ENCODE peak calls at places on chromosome 15, in six cellular contexts. S is GM12878, U is ascending aorta, B is H9, X is neural progenitor cell, Q is aorta. F is an unnamed sample. For H3K9me3, the result is how much of the 10 kb centered on the place peaks cover.

GRCh38 chr15:39581501-39582285 is 814 bp downstream of the THBS1 start:
- DNase-seq in U (peak), B (peak), X (peak), Q (peak), S (no peak), F (peak)

GRCh38 chr15:42955518-42955917 is 34.9 kb upstream of the TTBK2 start:
- DNase-seq in X (no peak), Q (no peak), U (no peak), B (no peak), S (no peak), F (no peak)

GRCh38 chr15:101156509-101157159 is 95.2 kb downstream of the CHSY1 start:
- DNase-seq in B (no peak), X (no peak), S (peak), Q (peak), U (no peak), F (no peak)

GRCh38 chr15:68444336-68444735 is 12.4 kb upstream of the ITGA11 start:
- DNase-seq in B (no peak), S (no peak), U (no peak), Q (no peak), X (no peak), F (no peak)

GRCh38 chr15:73633111-73633990 is at the start of gene NPTN:
- DNase-seq in S (peak), X (peak), B (peak), U (peak), Q (peak), F (peak)

GRCh38 chr15:28936081-28936480 is 50.3 kb downstream of the APBA2 start:
- DNase-seq in X (no peak), Q (no peak), S (no peak), B (no peak), U (no peak), F (no peak)

GRCh38 chr15:38080651-38081271 is 146.3 kb downstream of the TMCO5A start:
- DNase-seq in B (no peak), U (no peak), X (no peak), S (no peak), Q (no peak), F (no peak)

GRCh38 chr15:62849316-62850129 is 193.0 kb upstream of the TPM1 start:
- DNase-seq in X (no peak), Q (no peak), B (no peak), U (no peak), S (no peak), F (no peak)

GRCh38 chr15:42199126-42199525 is 9.0 kb downstream of the VPS39 start:
- DNase-seq in Q (no peak), X (no peak), S (no peak), B (no peak), U (no peak), F (no peak)

GRCh38 chr15:58864602-58865419 is 68.7 kb downstream of the SLTM start:
- DNase-seq in Q (peak), S (no peak), U (no peak), B (peak), X (peak), F (peak)

GRCh38 chr15:57406040-57406772 is 29.9 kb downstream of the CGNL1 start:
- DNase-seq in S (no peak), Q (no peak), U (no peak), X (no peak), B (no peak), F (no peak)

GRCh38 chr15:55846108-55846707 is 103.3 kb upstream of the PRTG start:
- DNase-seq in X (peak), S (peak), U (no peak), Q (no peak), B (peak), F (peak)

GRCh38 chr15:27825023-27825422 is 274.1 kb downstream of the OCA2 start:
- DNase-seq in S (no peak), Q (no peak), B (no peak), X (no peak), U (no peak), F (no peak)

GRCh38 chr15:89196994-89197393 is 24.4 kb downstream of the RLBP1 start:
- DNase-seq in S (no peak), X (no peak), U (no peak), Q (no peak), B (no peak), F (peak)

GRCh38 chr15:44532689-44533088 is 4.3 kb upstream of the EIF3J start:
- DNase-seq in X (no peak), S (no peak), Q (no peak), U (no peak), B (no peak), F (no peak)

GRCh38 chr15:89139613-89140499 is 51.6 kb downstream of the ABHD2 start:
- DNase-seq in S (no peak), X (peak), Q (no peak), U (no peak), B (no peak), F (no peak)

GRCh38 chr15:60009124-60009523 is 5.0 kb downstream of the FOXB1 start:
- DNase-seq in U (no peak), S (no peak), B (no peak), Q (no peak), X (no peak), F (no peak)

GRCh38 chr15:93066103-93066725 is 22.8 kb downstream of the RGMA start:
- DNase-seq in B (no peak), S (no peak), Q (no peak), U (no peak), X (no peak), F (no peak)

GRCh38 chr15:19984101-19984500 is 557.5 kb downstream of the GOLGA6L6 start:
- DNase-seq in S (no peak), X (no peak), Q (no peak), U (no peak), B (no peak), F (no peak)

GRCh38 chr15:90142216-90143175 is 40.2 kb upstream of the IDH2 start:
- DNase-seq in B (no peak), S (no peak), U (no peak), X (no peak), Q (no peak), F (no peak)

GRCh38 chr15:100234158-100235029 is 107.4 kb downstream of the ADAMTS17 start:
- DNase-seq in Q (no peak), U (no peak), S (no peak), B (no peak), X (no peak), F (no peak)

DNA sequence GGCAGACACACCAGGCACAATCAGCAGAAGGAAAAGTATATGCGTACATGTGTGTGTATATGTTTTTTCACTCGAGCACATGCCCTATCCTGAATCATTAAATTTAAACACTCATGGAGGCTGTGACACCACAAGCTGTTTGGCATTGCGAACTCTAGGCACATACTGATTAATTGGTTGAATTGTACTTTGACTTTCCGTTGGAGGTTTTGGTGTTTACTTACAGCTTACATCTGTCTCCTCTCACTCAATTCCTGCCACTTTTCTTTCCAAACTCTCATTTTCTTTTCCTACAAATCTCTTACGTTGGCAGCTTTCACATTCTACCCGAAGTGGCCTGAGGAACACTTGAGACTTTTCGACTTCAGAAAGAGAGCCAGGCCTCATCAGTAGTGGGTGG is 434.1 kb upstream of the SEMA6D start:
- DNase-seq in U (no peak), B (no peak), X (no peak), S (no peak), Q (no peak), F (no peak)
- H3K9me3 ChIP-seq in U (under half), B (under half), X (under half), S (under half), Q (under half), F (under half)

GRCh38 chr15:33278816-33279612 is 31.8 kb upstream of the RYR3 start:
- DNase-seq in B (peak), Q (no peak), U (peak), S (no peak), X (no peak), F (no peak)
- H3K27ac ChIP-seq in B (no peak), Q (no peak), U (no peak), S (no peak), X (no peak), F (no peak)

DNA sequence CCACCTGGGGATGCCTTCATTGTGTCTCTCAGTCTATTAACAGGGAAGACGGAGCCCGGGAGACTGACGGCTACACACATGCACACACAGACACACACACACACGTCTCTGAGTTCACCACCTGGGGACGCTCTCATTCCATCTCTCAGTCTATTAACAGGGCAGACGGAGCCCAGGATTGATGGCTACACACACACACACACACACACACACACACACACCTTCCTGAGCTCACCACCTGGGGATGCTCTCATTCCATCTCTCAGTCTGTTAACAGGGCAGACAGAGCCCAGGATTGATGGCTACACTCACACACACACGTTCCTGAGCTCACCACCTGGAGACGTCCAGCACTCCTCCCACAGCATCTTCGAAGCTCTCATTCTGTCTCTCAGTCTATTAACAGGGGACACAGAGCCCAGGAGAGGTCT is 143.9 kb downstream of the OR4M2 start:
- DNase-seq in X (no peak), S (no peak), Q (peak), U (no peak), B (no peak), F (no peak)
- H3K9me3 ChIP-seq in X (under half), S (under half), Q (under half), U (under half), B (half or more), F (under half)

DNA sequence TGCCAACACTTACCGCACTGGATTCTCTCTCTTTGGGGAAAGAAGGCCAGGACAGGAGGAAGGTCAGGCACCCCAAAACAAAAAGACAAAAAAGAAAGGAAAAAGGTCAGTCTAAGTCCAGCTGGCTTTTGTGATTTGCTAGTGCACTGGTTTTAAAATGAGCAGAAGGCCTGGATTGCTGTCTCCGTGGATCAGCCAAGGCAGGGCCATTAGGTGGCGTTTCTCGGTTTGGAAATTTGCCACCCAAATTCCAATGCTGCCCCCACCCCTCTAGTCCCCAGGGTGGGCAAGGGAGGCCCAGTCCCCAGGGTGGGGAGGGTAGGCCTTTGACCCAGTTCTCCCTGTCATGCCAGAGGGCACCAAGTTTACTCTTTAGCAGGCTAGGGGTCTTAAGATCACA is 33.3 kb downstream of the TLE3 start:
- DNase-seq in X (no peak), B (no peak), U (no peak), S (no peak), Q (peak), F (no peak)
- H3K27ac ChIP-seq in X (no peak), B (no peak), U (no peak), S (no peak), Q (no peak), F (peak)

DNA sequence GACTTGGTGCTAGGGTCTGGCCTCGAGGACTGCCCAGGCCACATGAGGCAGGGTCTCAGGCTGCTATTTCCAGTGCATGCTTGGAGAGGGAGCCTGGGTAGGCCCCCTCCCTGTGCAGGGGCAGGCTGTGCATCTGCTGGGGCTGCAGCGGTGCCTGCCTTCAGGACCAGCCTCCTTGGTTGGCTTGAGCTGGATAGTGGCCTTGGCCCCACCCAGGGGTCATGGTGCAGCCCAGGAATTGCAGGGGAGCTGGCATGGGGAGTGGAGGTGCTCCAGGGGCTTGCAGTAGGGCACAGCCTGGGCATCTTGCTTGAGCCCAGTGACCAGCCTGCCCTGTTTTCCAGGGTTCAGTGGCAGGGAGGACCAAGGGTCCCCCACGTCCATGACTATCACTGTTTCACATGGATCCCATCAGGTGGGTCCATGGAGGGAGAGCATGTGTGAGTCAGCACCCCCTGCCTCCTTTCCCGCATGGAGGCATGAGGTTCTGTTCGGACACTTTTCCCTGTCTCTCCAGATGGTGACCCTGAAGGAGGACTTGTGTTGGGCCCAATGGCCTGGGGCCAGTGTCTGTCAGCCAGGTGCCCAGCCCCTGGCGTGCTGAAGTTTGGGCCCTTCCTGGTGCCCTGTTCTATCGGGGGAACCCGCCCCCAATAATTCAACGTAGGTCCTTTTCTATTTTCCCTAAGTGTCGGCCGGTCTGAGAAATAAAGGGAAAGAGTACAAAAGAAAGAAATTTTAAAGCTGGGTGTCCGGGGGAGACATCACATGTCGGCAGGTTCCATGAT is 218.6 kb downstream of the SNRPN start:
- DNase-seq in Q (peak), S (no peak), U (peak), X (no peak), B (peak), F (peak)
- H3K9me3 ChIP-seq in Q (under half), S (under half), U (under half), X (under half), B (half or more), F (under half)

DNA sequence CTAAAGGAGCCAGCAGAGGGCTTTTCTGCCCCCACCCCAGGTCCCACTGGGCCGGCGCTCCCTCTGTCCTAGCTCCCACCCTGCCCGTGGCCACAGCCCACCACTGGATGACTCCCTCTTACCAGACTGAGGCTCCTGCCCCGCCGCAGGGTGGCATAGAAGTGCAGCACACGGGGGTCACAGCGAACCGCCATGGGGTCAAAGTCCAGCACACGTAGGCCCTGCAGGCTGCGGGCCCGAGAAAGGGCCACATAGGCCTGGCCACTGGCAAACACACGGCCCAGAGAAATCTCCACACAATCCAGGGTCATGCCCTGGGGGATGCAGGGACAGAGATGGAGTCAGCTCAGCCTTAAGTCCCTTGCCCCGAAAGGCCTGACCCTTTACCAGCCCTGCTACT is 9.0 kb downstream of the PIF1 start:
- DNase-seq in Q (no peak), B (no peak), U (no peak), X (no peak), S (no peak), F (peak)
- H3K27ac ChIP-seq in Q (no peak), B (no peak), U (no peak), X (peak), S (no peak), F (no peak)

DNA sequence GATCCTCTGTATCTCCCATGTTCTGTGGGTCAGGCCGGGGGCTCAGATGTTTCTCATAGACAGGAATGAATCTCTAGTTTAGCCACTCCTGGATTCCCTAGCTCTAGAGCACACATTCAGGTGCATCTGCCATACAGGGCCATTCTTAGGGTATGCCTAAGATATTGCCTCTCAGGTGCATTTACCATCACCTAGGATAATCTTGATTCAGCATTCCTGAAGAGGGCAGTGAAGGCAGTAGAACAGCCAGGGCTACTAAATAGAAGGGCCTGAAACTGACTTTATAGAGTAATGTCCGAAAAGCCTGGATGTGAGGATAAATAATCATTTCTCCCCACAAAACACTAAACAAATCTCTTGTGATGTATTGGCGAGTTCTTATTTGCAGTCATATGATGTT is 882.0 kb downstream of the AGBL1 start:
- DNase-seq in Q (no peak), X (no peak), U (no peak), B (no peak), S (no peak), F (no peak)
- H3K9me3 ChIP-seq in Q (under half), X (under half), U (under half), B (under half), S (under half), F (under half)

GRCh38 chr15:80204231-80204630 is 47.8 kb downstream of the CTXND1 start:
- DNase-seq in B (no peak), Q (no peak), U (no peak), S (no peak), X (no peak), F (no peak)

GRCh38 chr15:80202641-80203360 is 49.2 kb downstream of the CTXND1 start:
- DNase-seq in S (no peak), X (no peak), U (no peak), B (no peak), Q (no peak), F (no peak)

GRCh38 chr15:80202016-80202315 is 49.2 kb downstream of the FAH start:
- DNase-seq in X (no peak), B (no peak), U (no peak), Q (no peak), S (no peak), F (no peak)

GRCh38 chr15:80201256-80202015 is 48.6 kb downstream of the FAH start:
- DNase-seq in Q (no peak), X (no peak), B (no peak), U (no peak), S (no peak), F (no peak)

DNA sequence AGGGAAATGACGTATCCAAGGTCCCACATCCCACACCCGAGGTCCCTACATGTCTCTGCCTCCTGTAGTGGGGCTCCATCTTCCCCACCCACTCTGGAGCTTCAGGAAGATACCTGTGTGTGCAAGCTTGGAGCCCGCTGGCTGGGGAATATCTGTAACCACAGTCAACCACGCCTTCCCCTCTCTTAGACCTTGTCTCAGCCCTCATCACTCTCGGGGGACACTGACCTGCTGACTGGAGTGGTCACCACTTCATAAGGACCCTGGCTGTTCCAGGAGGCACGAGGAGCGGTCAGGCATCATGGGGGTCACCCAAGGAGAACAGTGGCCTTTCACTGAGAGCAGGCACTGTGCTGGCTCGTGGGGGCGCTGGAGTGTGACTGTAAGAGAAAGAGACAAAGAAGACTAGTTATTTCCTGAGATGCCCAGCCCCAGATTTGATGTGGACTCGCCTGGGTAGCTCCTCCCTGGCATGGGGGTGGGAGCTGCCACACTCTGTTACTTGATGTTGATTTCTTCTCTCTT is 48.6 kb downstream of the CTXND1 start:
- DNase-seq in X (no peak), U (no peak), B (peak), S (no peak), Q (no peak), F (no peak)
- H3K27ac ChIP-seq in X (no peak), U (no peak), B (no peak), S (no peak), Q (no peak), F (no peak)